ENCODE peak calls at places on chromosomes 2 and 18, in nine cellular contexts. O is tibial nerve, N is A549, A is Peyer's patch, F is IMR-90, T is upper lobe of left lung, B is spleen, L is stomach, X is adrenal gland. R is an unnamed sample.

GRCh38 chr2:239880396-239880795 is 144.7 kb downstream of the NDUFA10 start:
- DNase-seq in X (peak), T (peak), O (no peak), B (no peak), L (peak), N (no peak), F (no peak), A (no peak), R (peak)

GRCh38 chr2:15259356-15259756 is 301.8 kb downstream of the NBAS start:
- DNase-seq in T (no peak), N (no peak), F (no peak), L (no peak), A (no peak), X (no peak), O (no peak), B (no peak), R (no peak)

GRCh38 chr2:226698671-226699070 is 100.9 kb downstream of the IRS1 start:
- DNase-seq in A (no peak), N (no peak), X (no peak), F (no peak), L (no peak), T (no peak), B (no peak), O (no peak), R (no peak)

GRCh38 chr2:241858206-241859016 is at the start of gene PDCD1:
- DNase-seq in T (no peak), F (no peak), X (peak), O (no peak), B (peak), N (no peak), A (no peak), L (peak), R (peak)

GRCh38 chr2:187302619-187303018 is 145.4 kb downstream of the CALCRL start:
- DNase-seq in X (no peak), L (no peak), A (no peak), B (no peak), F (peak), O (no peak), N (no peak), T (no peak), R (no peak)

GRCh38 chr2:47501374-47502200 is 98.6 kb downstream of the MSH2 start:
- DNase-seq in F (peak), B (no peak), X (no peak), O (no peak), L (no peak), T (no peak), N (no peak), A (no peak), R (no peak)

GRCh38 chr2:196677404-196677803 is 37.9 kb downstream of the CCDC150 start:
- DNase-seq in F (peak), A (no peak), L (no peak), B (no peak), T (no peak), O (no peak), N (peak), X (no peak), R (no peak)

GRCh38 chr2:118843492-118844132 is 3.8 kb downstream of the EN1 start:
- DNase-seq in T (no peak), O (no peak), L (no peak), B (peak), F (no peak), X (no peak), A (no peak), N (no peak), R (no peak)

GRCh38 chr2:86417961-86418360 is 23.2 kb upstream of the KDM3A start:
- DNase-seq in N (no peak), B (no peak), L (no peak), T (no peak), X (no peak), F (peak), O (no peak), A (no peak), R (no peak)

GRCh38 chr2:133130548-133131246 is 437.6 kb downstream of the NCKAP5 start:
- DNase-seq in F (peak), A (no peak), O (no peak), T (no peak), X (no peak), N (peak), B (no peak), L (no peak), R (no peak)

GRCh38 chr2:70009776-70010175 is 48.3 kb upstream of the ASPRV1 start:
- DNase-seq in N (no peak), O (no peak), L (peak), B (no peak), F (no peak), X (no peak), T (peak), A (peak), R (no peak)

GRCh38 chr2:42799881-42800280 is 7.5 kb upstream of the HAAO start:
- DNase-seq in A (no peak), L (no peak), B (no peak), X (no peak), O (no peak), T (no peak), N (no peak), F (peak), R (no peak)

GRCh38 chr2:75007061-75007460 is 48.6 kb downstream of the POLE4 start:
- DNase-seq in O (no peak), T (no peak), B (no peak), A (no peak), F (peak), L (no peak), X (no peak), N (no peak), R (no peak)

GRCh38 chr2:43131051-43131889 is 95.1 kb downstream of the ZFP36L2 start:
- DNase-seq in L (peak), F (peak), O (peak), X (peak), T (peak), N (peak), A (peak), B (peak), R (peak)

GRCh38 chr18:78213365-78213994 is 766.1 kb upstream of the SALL3 start:
- DNase-seq in L (no peak), F (no peak), O (no peak), X (no peak), B (no peak), N (no peak), T (no peak), A (no peak), R (no peak)

GRCh38 chr2:220503446-220503845 is 876.0 kb downstream of the SLC4A3 start:
- DNase-seq in A (no peak), X (no peak), F (no peak), O (no peak), B (no peak), T (no peak), N (no peak), L (no peak), R (no peak)

DNA sequence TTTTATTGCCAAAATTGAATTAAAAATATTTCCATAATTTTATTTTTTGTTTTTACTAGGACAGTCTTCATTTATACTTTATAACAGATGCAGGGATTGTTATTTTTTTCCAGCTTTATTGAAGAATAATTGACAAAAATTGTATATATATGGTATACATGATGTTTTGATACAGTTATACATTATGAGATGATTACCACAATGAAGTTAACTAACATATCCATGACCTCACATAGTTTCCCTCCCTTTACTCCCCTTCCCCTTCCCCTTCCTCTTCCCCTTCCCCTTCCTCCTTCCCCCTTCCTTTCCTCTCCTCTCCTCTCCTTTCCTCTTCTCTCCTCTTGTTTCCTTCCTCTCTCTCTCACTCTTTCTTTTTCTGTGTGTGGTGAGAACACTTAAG is 700.1 kb downstream of the CNTNAP5 start:
- DNase-seq in O (no peak), T (no peak), X (no peak), F (no peak), N (no peak), B (no peak), L (no peak), A (no peak), R (no peak)
- TF ChIP-seq POLR2A in O (no peak), T (no peak), X (no peak), F (no peak), N (no peak), B (no peak), L (no peak), A (no peak), R (no peak)

DNA sequence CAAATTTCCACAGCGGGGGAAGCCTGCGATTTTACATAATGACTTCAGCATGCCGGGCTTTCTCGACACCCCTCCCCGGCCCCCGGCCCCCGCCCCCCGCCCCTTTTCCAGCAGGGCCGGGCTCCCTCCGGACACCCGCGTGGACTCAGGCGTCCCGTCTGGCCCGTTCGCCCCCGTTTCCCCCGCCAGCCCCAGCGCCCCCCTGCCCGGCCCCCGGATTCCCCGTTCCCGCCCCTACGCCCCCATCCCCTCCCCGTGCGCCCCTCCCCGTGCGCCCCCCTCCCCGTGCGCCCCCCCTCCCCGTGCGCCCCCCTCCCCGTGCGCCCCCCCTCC is 456 bp upstream of the NFATC1 start:
- DNase-seq in N (no peak), L (no peak), A (no peak), O (no peak), T (no peak), X (no peak), F (no peak), B (peak), R (no peak)
- H3K27ac ChIP-seq in N (peak), L (peak), A (peak), O (peak), T (peak), X (no peak), F (no peak), B (peak), R (no peak)

GRCh38 chr2:144516417-144516980 is 3.4 kb downstream of the ZEB2 start:
- DNase-seq in T (no peak), A (no peak), B (peak), L (no peak), N (peak), O (no peak), F (no peak), X (peak), R (no peak)

GRCh38 chr2:144514731-144515424 is 5.0 kb downstream of the ZEB2 start:
- DNase-seq in T (peak), O (no peak), L (no peak), A (no peak), X (no peak), F (no peak), N (no peak), B (no peak), R (no peak)

GRCh38 chr2:144515425-144515693 is 4.6 kb downstream of the ZEB2 start:
- DNase-seq in F (peak), A (no peak), B (no peak), T (no peak), O (no peak), X (no peak), N (no peak), L (no peak), R (no peak)

GRCh38 chr2:144516981-144517824 is 2.7 kb downstream of the ZEB2 start:
- DNase-seq in L (no peak), T (peak), A (peak), O (peak), N (peak), X (peak), B (peak), F (peak), R (peak)

GRCh38 chr2:144515694-144516416 is 4.1 kb downstream of the ZEB2 start:
- DNase-seq in O (peak), T (peak), N (peak), L (no peak), B (peak), X (peak), F (no peak), A (peak), R (peak)
- TF ChIP-seq POLR2A in O (peak), T (no peak), N (no peak), L (no peak), B (no peak), X (peak), F (peak), A (no peak), R (no peak)

GRCh38 chr2:235051436-235052260 is 99.8 kb downstream of the SH3BP4 start:
- DNase-seq in O (no peak), X (no peak), B (peak), N (no peak), A (no peak), T (no peak), F (peak), L (peak), R (no peak)
- H3K27ac ChIP-seq in O (peak), X (no peak), B (peak), N (no peak), A (peak), T (peak), F (peak), L (peak), R (peak)

GRCh38 chr2:27724191-27724590 is 47.3 kb upstream of the MRPL33 start:
- DNase-seq in T (no peak), L (no peak), O (no peak), F (no peak), N (no peak), A (no peak), B (no peak), X (no peak), R (no peak)

GRCh38 chr2:27721884-27722485 is 49.5 kb upstream of the MRPL33 start:
- DNase-seq in L (no peak), T (peak), O (no peak), A (no peak), X (no peak), B (no peak), N (no peak), F (no peak), R (no peak)

GRCh38 chr2:27723372-27724144 is 48.0 kb upstream of the MRPL33 start:
- DNase-seq in N (peak), B (no peak), A (peak), F (peak), L (peak), O (peak), X (peak), T (peak), R (peak)

GRCh38 chr2:27727257-27727656 is 44.3 kb upstream of the MRPL33 start:
- DNase-seq in A (peak), F (no peak), T (peak), O (no peak), L (no peak), N (no peak), X (peak), B (no peak), R (no peak)

GRCh38 chr2:27724905-27725693 is 46.4 kb upstream of the MRPL33 start:
- DNase-seq in F (peak), N (peak), A (no peak), T (no peak), B (no peak), X (peak), O (no peak), L (no peak), R (no peak)
- TF ChIP-seq POLR2A in F (no peak), N (no peak), A (no peak), T (no peak), B (no peak), X (peak), O (no peak), L (no peak), R (no peak)

GRCh38 chr2:222745836-222746559 is 74.5 kb downstream of the MOGAT1 start:
- DNase-seq in F (peak), N (no peak), B (no peak), L (no peak), T (no peak), X (no peak), A (no peak), O (no peak), R (no peak)

GRCh38 chr2:222743263-222743865 is 71.9 kb downstream of the MOGAT1 start:
- DNase-seq in A (no peak), F (no peak), N (no peak), X (peak), T (peak), L (no peak), B (no peak), O (peak), R (no peak)

GRCh38 chr2:222751238-222751637 is 79.8 kb downstream of the MOGAT1 start:
- DNase-seq in N (no peak), B (no peak), A (no peak), X (no peak), L (no peak), F (no peak), O (no peak), T (no peak), R (no peak)

GRCh38 chr2:222750533-222750932 is 79.1 kb downstream of the MOGAT1 start:
- DNase-seq in B (no peak), N (no peak), F (no peak), X (no peak), O (no peak), L (no peak), A (no peak), T (no peak), R (no peak)

GRCh38 chr2:222747526-222748160 is 76.2 kb downstream of the MOGAT1 start:
- DNase-seq in B (no peak), X (no peak), A (no peak), T (no peak), O (no peak), F (no peak), N (no peak), L (no peak), R (no peak)
- H3K27ac ChIP-seq in B (no peak), X (no peak), A (no peak), T (no peak), O (no peak), F (no peak), N (no peak), L (no peak), R (no peak)

GRCh38 chr2:98444436-98445166 is at the start of gene INPP4A:
- DNase-seq in N (peak), A (peak), L (peak), F (peak), X (peak), B (peak), O (no peak), T (peak), R (peak)
- TF ChIP-seq POLR2A in N (peak), A (peak), L (no peak), F (peak), X (peak), B (no peak), O (peak), T (peak), R (peak)